ENCODE peak calls at places on chromosomes 4 and X, in eight cellular contexts. K, V, B, I, E, D, R and Q are unnamed samples.

GRCh38 chr4:80307183-80307735 is 28.3 kb upstream of the CFAP299 start:
- DNase-seq in E (no peak), B (no peak), I (no peak), R (no peak), V (peak), D (no peak), K (no peak), Q (no peak)

GRCh38 chrX:38799995-38800394 is 1.3 kb upstream of the MID1IP1 start:
- DNase-seq in I (no peak), R (no peak), K (no peak), B (no peak), V (no peak), D (no peak), E (no peak), Q (no peak)

GRCh38 chr4:185576314-185576713 is 41.0 kb upstream of the PDLIM3 start:
- DNase-seq in K (no peak), D (no peak), B (no peak), I (no peak), E (no peak), R (no peak), V (peak), Q (no peak)

GRCh38 chr4:145071560-145071959 is 26.4 kb downstream of the ANAPC10 start:
- DNase-seq in I (no peak), K (no peak), E (no peak), D (no peak), V (no peak), B (no peak), R (no peak), Q (no peak)

GRCh38 chr4:186717556-186717955 is 6.1 kb downstream of the FAT1 start:
- DNase-seq in D (no peak), R (no peak), B (no peak), V (no peak), I (no peak), E (no peak), K (no peak), Q (no peak)

GRCh38 chrX:68997911-68998310 is 167.3 kb downstream of the PJA1 start:
- DNase-seq in I (no peak), V (peak), B (no peak), R (no peak), D (no peak), E (peak), K (peak), Q (no peak)

GRCh38 chrX:100649550-100650356 is 5.8 kb downstream of the SRPX2 start:
- DNase-seq in B (no peak), D (no peak), V (peak), K (peak), E (peak), R (no peak), I (no peak), Q (no peak)

GRCh38 chrX:123962794-123963373 is 1.4 kb downstream of the STAG2 start:
- DNase-seq in R (peak), E (peak), I (peak), B (peak), V (peak), K (peak), D (peak), Q (peak)

GRCh38 chrX:37060999-37061398 is 52.8 kb downstream of the FAM47C start:
- DNase-seq in I (peak), E (peak), D (peak), V (peak), K (no peak), B (no peak), R (no peak), Q (no peak)

GRCh38 chr4:2411786-2412510 is 6.5 kb downstream of the ZFYVE28 start:
- DNase-seq in I (no peak), E (no peak), R (peak), K (no peak), D (no peak), V (no peak), B (peak), Q (peak)

GRCh38 chrX:48897157-48897620 is 379 bp downstream of the TIMM17B start:
- DNase-seq in E (peak), V (peak), I (peak), R (peak), B (no peak), K (peak), D (peak), Q (no peak)

GRCh38 chrX:96102997-96103396 is 581.6 kb upstream of the DIAPH2 start:
- DNase-seq in D (no peak), B (no peak), K (no peak), E (no peak), R (peak), V (no peak), I (no peak), Q (no peak)

GRCh38 chrX:20515841-20516461 is 249.2 kb upstream of the RPS6KA3 start:
- DNase-seq in K (no peak), E (peak), B (peak), D (no peak), R (no peak), V (peak), I (no peak), Q (peak)

GRCh38 chr4:2598661-2599654 is 62.5 kb downstream of the FAM193A start:
- DNase-seq in D (no peak), R (no peak), E (no peak), B (peak), I (peak), K (no peak), V (peak), Q (peak)

GRCh38 chrX:135383249-135383648 is 38.5 kb upstream of the SMIM10L2A start:
- DNase-seq in R (no peak), D (no peak), V (no peak), I (no peak), K (no peak), B (no peak), E (no peak), Q (no peak)

GRCh38 chr4:82569076-82569475 is 7.3 kb upstream of the TMEM150C start:
- DNase-seq in R (no peak), V (no peak), D (no peak), E (no peak), K (no peak), I (no peak), B (no peak), Q (no peak)

GRCh38 chr4:160877087-160877790 is 1286.6 kb downstream of the FSTL5 start:
- DNase-seq in V (no peak), R (no peak), D (no peak), I (no peak), K (no peak), B (no peak), E (peak), Q (no peak)

GRCh38 chrX:264634-265455 is 16.3 kb upstream of the PLCXD1 start:
- DNase-seq in I (no peak), K (no peak), E (no peak), V (peak), D (no peak), R (peak), B (no peak), Q (no peak)

GRCh38 chr4:183563874-183564273 is 59.0 kb downstream of the ING2 start:
- DNase-seq in V (peak), B (no peak), D (no peak), I (no peak), E (peak), R (no peak), K (peak), Q (no peak)

GRCh38 chrX:74232859-74233258 is 71.1 kb upstream of the ZCCHC13 start:
- DNase-seq in I (peak), K (no peak), V (peak), E (peak), D (no peak), R (no peak), B (no peak), Q (no peak)

GRCh38 chrX:54921427-54922021 is 900 bp downstream of the TRO start:
- DNase-seq in V (peak), D (peak), E (no peak), R (peak), K (peak), B (no peak), I (peak), Q (peak)

GRCh38 chrX:2450681-2451080 is 50.1 kb downstream of the DHRSX start:
- DNase-seq in I (no peak), D (no peak), V (no peak), K (no peak), R (no peak), B (no peak), E (no peak), Q (no peak)

GRCh38 chr4:10746371-10747143 is 62.0 kb upstream of the CLNK start:
- DNase-seq in D (no peak), B (no peak), R (no peak), I (no peak), E (no peak), K (no peak), V (no peak), Q (no peak)

GRCh38 chr4:47852121-47852520 is 14.3 kb upstream of the CORIN start:
- DNase-seq in D (no peak), B (no peak), V (peak), I (no peak), K (no peak), E (no peak), R (no peak), Q (no peak)

GRCh38 chr4:1285790-1286553 is 3.7 kb upstream of the MAEA start:
- DNase-seq in E (peak), I (peak), K (no peak), R (no peak), D (no peak), V (no peak), B (no peak), Q (no peak)

GRCh38 chr4:40254961-40255721 is 58.3 kb downstream of the RHOH start:
- DNase-seq in B (no peak), V (peak), R (no peak), E (peak), K (no peak), D (no peak), I (no peak), Q (no peak)

GRCh38 chrX:153635788-153636668 is 11.0 kb upstream of the DUSP9 start:
- DNase-seq in B (no peak), V (no peak), K (no peak), D (no peak), E (peak), R (no peak), I (peak), Q (no peak)
- TF ChIP-seq CTCF in B (peak), V (peak), K (no peak), D (peak), E (peak), R (no peak), I (peak), Q (peak)

GRCh38 chrX:131202766-131203165 is 86.3 kb downstream of the IGSF1 start:
- DNase-seq in I (no peak), B (no peak), D (no peak), V (no peak), E (no peak), R (no peak), K (no peak), Q (no peak)

GRCh38 chrX:131201986-131202385 is 87.1 kb downstream of the IGSF1 start:
- DNase-seq in V (no peak), D (peak), R (no peak), E (no peak), K (no peak), B (no peak), I (no peak), Q (no peak)

DNA sequence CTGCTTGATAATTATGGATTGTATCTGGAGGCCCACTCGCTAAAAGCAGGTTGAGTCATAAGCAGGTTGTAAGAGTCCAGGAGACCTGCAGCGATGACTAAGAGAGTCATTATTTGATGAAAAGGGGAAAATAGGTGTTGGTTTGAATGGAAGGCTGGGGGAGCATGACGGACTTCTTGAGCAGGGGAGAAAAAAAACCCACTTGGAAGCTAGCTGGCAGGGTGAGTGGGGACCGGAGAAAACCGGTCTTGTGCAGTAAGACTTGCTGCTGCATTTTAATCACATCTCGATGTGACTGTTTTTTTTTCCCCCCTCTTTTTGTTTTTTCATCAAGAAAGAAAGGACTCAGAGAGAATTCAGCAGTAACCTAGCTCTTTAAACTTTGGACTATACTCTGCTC is 90.0 kb downstream of the IGSF1 start:
- DNase-seq in K (no peak), R (no peak), B (no peak), D (no peak), V (no peak), I (no peak), E (peak), Q (no peak)
- TF ChIP-seq CTCF in K (no peak), R (no peak), B (no peak), D (no peak), V (no peak), I (no peak), E (no peak), Q (no peak)

GRCh38 chr4:107419052-107419451 is 301.0 kb downstream of the PAPSS1 start:
- DNase-seq in R (no peak), V (no peak), E (no peak), K (no peak), D (no peak), B (no peak), I (no peak), Q (no peak)
- TF ChIP-seq CTCF in R (no peak), V (no peak), E (no peak), K (no peak), D (no peak), B (no peak), I (no peak), Q (no peak)

DNA sequence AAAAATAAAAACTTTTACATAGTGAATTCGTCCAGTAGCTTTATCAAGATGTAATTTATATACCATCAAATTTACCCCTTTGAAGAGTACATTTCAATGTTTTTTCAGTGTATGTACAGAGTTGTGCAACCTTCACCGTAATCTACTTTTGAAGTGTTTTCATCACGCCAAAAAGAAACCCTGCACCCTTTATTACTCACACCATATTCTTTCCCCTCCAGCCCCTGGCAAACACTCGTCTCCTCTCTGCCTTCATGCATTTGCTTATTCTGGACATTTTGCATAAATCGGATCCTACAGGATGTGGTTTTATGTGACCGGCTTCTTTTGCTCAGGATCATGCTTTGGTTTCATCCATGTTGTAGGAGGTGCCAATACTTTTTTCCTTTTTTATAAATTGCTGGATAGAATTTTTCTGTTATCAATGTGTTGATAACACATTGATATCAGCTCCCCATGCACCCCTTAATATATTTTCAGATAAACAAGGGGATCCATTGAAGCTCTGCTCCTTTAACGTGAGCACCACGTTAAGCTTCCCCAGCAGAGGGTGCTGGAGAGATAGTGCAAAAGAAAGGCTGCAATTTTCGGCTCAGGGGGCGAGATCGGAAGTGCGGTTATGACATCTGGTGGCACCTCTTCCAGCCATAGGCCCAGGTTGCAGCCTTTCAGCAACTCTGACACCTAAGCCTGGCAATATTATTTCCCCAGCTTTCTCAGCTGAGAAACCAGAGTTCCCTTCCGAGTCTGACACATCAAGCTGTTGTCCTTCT is 100.1 kb upstream of the VCX3B start:
- DNase-seq in I (peak), R (no peak), D (peak), V (peak), E (peak), B (no peak), K (no peak), Q (no peak)
- TF ChIP-seq CTCF in I (peak), R (no peak), D (peak), V (peak), E (peak), B (peak), K (peak), Q (no peak)

GRCh38 chr4:25441519-25442117 is 64.6 kb downstream of the ANAPC4 start:
- DNase-seq in K (peak), E (peak), V (peak), B (no peak), D (peak), I (peak), R (no peak), Q (no peak)
- TF ChIP-seq CTCF in K (peak), E (peak), V (peak), B (peak), D (peak), I (peak), R (peak), Q (peak)

DNA sequence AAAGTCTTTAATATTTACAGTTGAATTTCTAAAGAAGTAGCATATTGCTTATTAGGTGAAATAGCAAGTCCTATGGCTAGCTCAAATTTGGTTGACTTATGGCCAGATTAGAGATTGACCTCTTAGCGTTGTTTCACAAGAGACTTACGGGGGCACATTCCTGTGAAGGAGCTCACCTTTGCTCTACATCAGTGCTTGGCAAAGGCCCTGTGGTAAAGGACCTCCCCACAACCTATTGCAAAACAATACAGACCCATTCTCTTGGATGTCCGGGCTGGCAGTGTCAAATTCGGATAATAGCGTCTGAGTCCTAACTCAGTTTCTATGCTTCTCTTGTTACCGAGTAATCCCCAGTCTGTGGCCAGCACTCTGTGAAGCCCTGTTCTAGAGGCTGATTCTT is 10.9 kb downstream of the PDHA1 start:
- DNase-seq in K (no peak), E (no peak), I (no peak), V (no peak), B (no peak), R (no peak), D (no peak), Q (no peak)
- TF ChIP-seq CTCF in K (no peak), E (no peak), I (no peak), V (no peak), B (no peak), R (no peak), D (no peak), Q (no peak)

GRCh38 chr4:139651282-139652194 is 14.1 kb upstream of the MGST2 start:
- DNase-seq in D (peak), E (peak), B (no peak), V (peak), I (peak), R (no peak), K (peak), Q (peak)
- TF ChIP-seq CTCF in D (peak), E (peak), B (peak), V (peak), I (peak), R (peak), K (peak), Q (peak)

DNA sequence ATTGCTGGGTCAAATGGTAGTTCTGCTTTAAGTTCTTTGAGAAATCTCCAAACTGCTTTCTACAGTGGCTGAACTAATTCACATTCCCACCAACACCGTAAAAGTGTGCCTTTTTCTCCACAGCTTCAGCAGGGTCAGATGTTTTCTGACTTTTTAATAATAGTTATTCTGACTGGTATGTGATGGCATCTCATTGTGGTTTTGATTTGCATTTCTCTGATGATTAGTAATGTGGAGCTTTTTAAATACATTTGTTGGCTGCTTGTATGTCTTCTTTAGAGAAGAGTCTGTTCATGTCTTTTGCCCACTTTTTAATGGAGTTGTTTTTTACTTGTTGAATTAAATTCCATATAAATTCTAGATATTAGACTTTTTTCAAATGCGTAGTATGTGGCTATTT is 257.5 kb upstream of the ANKRD50 start:
- DNase-seq in R (no peak), B (no peak), I (no peak), D (no peak), E (peak), K (no peak), V (peak), Q (no peak)
- TF ChIP-seq CTCF in R (no peak), B (no peak), I (no peak), D (no peak), E (no peak), K (no peak), V (no peak), Q (no peak)